ENCODE peak calls at places on chromosome 22, in five cellular contexts. S, Y, E, A and O are unnamed samples.

GRCh38 chr22:46066691-46067090 is 83.6 kb upstream of the PPARA start:
- DNase-seq in S (no peak), Y (no peak), E (no peak), A (no peak), O (peak)

GRCh38 chr22:23263651-23264555 is 83.6 kb downstream of the BCR start:
- DNase-seq in S (no peak), Y (no peak), E (peak), A (no peak), O (no peak)

GRCh38 chr22:23804781-23805291 is 18.1 kb downstream of the SMARCB1 start:
- DNase-seq in S (no peak), Y (no peak), E (no peak), A (no peak), O (no peak)

GRCh38 chr22:39567135-39567946 is 3.2 kb upstream of the CACNA1I start:
- DNase-seq in S (no peak), Y (no peak), E (no peak), A (peak), O (no peak)

GRCh38 chr22:45804319-45804985 is 132.8 kb downstream of the ATXN10 start:
- DNase-seq in S (no peak), Y (no peak), E (no peak), A (no peak), O (no peak)

GRCh38 chr22:17862646-17863181 is 88.4 kb upstream of the BID start:
- DNase-seq in S (no peak), Y (no peak), E (no peak), A (no peak), O (no peak)

GRCh38 chr22:17706451-17706900 is 67.8 kb downstream of the BID start:
- DNase-seq in S (peak), Y (no peak), E (peak), A (peak), O (peak)

GRCh38 chr22:23121026-23121823 is 20.6 kb downstream of the RSPH14 start:
- DNase-seq in S (no peak), Y (no peak), E (no peak), A (no peak), O (no peak)

GRCh38 chr22:39675907-39676306 is 105.4 kb downstream of the CACNA1I start:
- DNase-seq in S (no peak), Y (no peak), E (no peak), A (no peak), O (no peak)

GRCh38 chr22:40748388-40748970 is 69.2 kb downstream of the MCHR1 start:
- DNase-seq in S (no peak), Y (no peak), E (no peak), A (no peak), O (no peak)

GRCh38 chr22:46551996-46552395 is 14.6 kb upstream of the CELSR1 start:
- DNase-seq in S (no peak), Y (no peak), E (no peak), A (no peak), O (no peak)

GRCh38 chr22:19795617-19796008 is 35.0 kb downstream of the TBX1 start:
- DNase-seq in S (no peak), Y (no peak), E (no peak), A (no peak), O (no peak)

GRCh38 chr22:46067159-46068111 is 82.9 kb upstream of the PPARA start:
- DNase-seq in S (no peak), Y (no peak), E (no peak), A (no peak), O (no peak)

GRCh38 chr22:17313591-17313990 is 55.7 kb upstream of the CECR2 start:
- DNase-seq in S (no peak), Y (no peak), E (no peak), A (no peak), O (no peak)

GRCh38 chr22:42190274-42190673 is 59.7 kb upstream of the CYP2D6 start:
- DNase-seq in S (no peak), Y (no peak), E (no peak), A (peak), O (no peak)

GRCh38 chr22:38751422-38752346 is 4.1 kb downstream of the SUN2 start:
- DNase-seq in S (no peak), Y (no peak), E (no peak), A (peak), O (peak)

GRCh38 chr22:49268924-49269323 is 558.7 kb downstream of the BRD1 start:
- DNase-seq in S (no peak), Y (no peak), E (no peak), A (no peak), O (no peak)

GRCh38 chr22:19232620-19233019 is 54.1 kb upstream of the SLC25A1 start:
- DNase-seq in S (no peak), Y (no peak), E (no peak), A (no peak), O (no peak)

GRCh38 chr22:32327066-32327465 is 30.6 kb upstream of the RFPL3 start:
- DNase-seq in S (no peak), Y (no peak), E (no peak), A (peak), O (no peak)

GRCh38 chr22:31313366-31314147 is 21.3 kb upstream of the PIK3IP1 start:
- DNase-seq in S (peak), Y (no peak), E (peak), A (peak), O (peak)

GRCh38 chr22:41021039-41021654 is 70.0 kb downstream of the RBX1 start:
- DNase-seq in S (no peak), Y (no peak), E (no peak), A (peak), O (peak)

GRCh38 chr22:50305658-50306566 is 1.5 kb downstream of the PLXNB2 start:
- DNase-seq in S (peak), Y (no peak), E (peak), A (peak), O (peak)

GRCh38 chr22:38411016-38411415 is 44.0 kb downstream of the KCNJ4 start:
- DNase-seq in S (no peak), Y (no peak), E (no peak), A (no peak), O (no peak)

GRCh38 chr22:21698430-21699329 is 32.9 kb downstream of the PPIL2 start:
- DNase-seq in S (no peak), Y (no peak), E (no peak), A (no peak), O (peak)

GRCh38 chr22:29883045-29883830 is at the start of gene MTMR3:
- DNase-seq in S (peak), Y (peak), E (peak), A (peak), O (peak)

GRCh38 chr22:34812631-34813030 is 253.3 kb upstream of the ISX start:
- DNase-seq in S (no peak), Y (no peak), E (peak), A (peak), O (no peak)

GRCh38 chr22:49023161-49023878 is 804.4 kb downstream of the BRD1 start:
- DNase-seq in S (no peak), Y (no peak), E (no peak), A (no peak), O (no peak)

GRCh38 chr22:29536411-29536810 is 17.1 kb downstream of the THOC5 start:
- DNase-seq in S (no peak), Y (no peak), E (no peak), A (no peak), O (no peak)

GRCh38 chr22:50730941-50731661 is 6.9 kb upstream of the ACR start:
- DNase-seq in S (no peak), Y (no peak), E (no peak), A (peak), O (no peak)

GRCh38 chr22:39349967-39350802 is at the start of gene SYNGR1:
- DNase-seq in S (no peak), Y (no peak), E (no peak), A (no peak), O (no peak)

GRCh38 chr22:47049078-47049609 is 286.7 kb downstream of the TBC1D22A start:
- DNase-seq in S (no peak), Y (no peak), E (no peak), A (peak), O (no peak)

GRCh38 chr22:17930455-17931313 is 93.7 kb downstream of the MICAL3 start:
- DNase-seq in S (no peak), Y (no peak), E (no peak), A (no peak), O (no peak)

GRCh38 chr22:23117890-23118646 is 23.7 kb downstream of the RSPH14 start:
- DNase-seq in S (no peak), Y (no peak), E (no peak), A (peak), O (no peak)

GRCh38 chr22:39690901-39691620 is 120.5 kb downstream of the CACNA1I start:
- DNase-seq in S (no peak), Y (no peak), E (no peak), A (no peak), O (no peak)

GRCh38 chr22:33328789-33329296 is 270.7 kb upstream of the SYN3 start:
- DNase-seq in S (no peak), Y (no peak), E (peak), A (peak), O (no peak)

GRCh38 chr22:37242395-37242918 is 1.6 kb downstream of the RAC2 start:
- DNase-seq in S (no peak), Y (no peak), E (peak), A (peak), O (peak)